ENCODE peak calls at places on chromosomes 5 and 9, in ten cellular contexts. One of them, this sample, is unnamed.

GRCh38 chr5:172104801-172105701 is 83.0 kb downstream of the STK10 start:
- DNase-seq in BJ: no peak
- DNase-seq in NCI-H2029 treated with DMSO at 0.1 percent for 48 hours: no peak
- DNase-seq in stimulated activated CD4-positive, alpha-beta T cell treated with anti-CD3 and anti-CD28 coated beads, Interleukin-4, amount 100 ng/mL, for 24 hours: no peak
- DNase-seq in NCI-H1092 treated with DMSO at 0.1 percent for 48 hours: no peak
- DNase-seq in WTC11: no peak
- DNase-seq in iris pigment epithelial cell: no peak
- DNase-seq in SW 1271: no peak
- DNase-seq in EL: no peak
- DNase-seq in C1 segment of cervical spinal cord: no peak
- DNase-seq in this sample: no peak

GRCh38 chr5:133307275-133307674 is 255.5 kb downstream of the HSPA4 start:
- DNase-seq in iris pigment epithelial cell: no peak
- DNase-seq in NCI-H2029 treated with DMSO at 0.1 percent for 48 hours: no peak
- DNase-seq in stimulated activated CD4-positive, alpha-beta T cell treated with anti-CD3 and anti-CD28 coated beads, Interleukin-4, amount 100 ng/mL, for 24 hours: no peak
- DNase-seq in C1 segment of cervical spinal cord: no peak
- DNase-seq in NCI-H1092 treated with DMSO at 0.1 percent for 48 hours: no peak
- DNase-seq in WTC11: no peak
- DNase-seq in EL: no peak
- DNase-seq in BJ: no peak
- DNase-seq in SW 1271: no peak
- DNase-seq in this sample: no peak

GRCh38 chr9:114164191-114164794 is 9.0 kb downstream of the COL27A1 start:
- DNase-seq in EL: no peak
- DNase-seq in NCI-H2029 treated with DMSO at 0.1 percent for 48 hours: no peak
- DNase-seq in WTC11: no peak
- DNase-seq in SW 1271: no peak
- DNase-seq in C1 segment of cervical spinal cord: no peak
- DNase-seq in BJ: no peak
- DNase-seq in NCI-H1092 treated with DMSO at 0.1 percent for 48 hours: no peak
- DNase-seq in stimulated activated CD4-positive, alpha-beta T cell treated with anti-CD3 and anti-CD28 coated beads, Interleukin-4, amount 100 ng/mL, for 24 hours: no peak
- DNase-seq in iris pigment epithelial cell: no peak
- DNase-seq in this sample: no peak

GRCh38 chr5:137858223-137858916 is 9.3 kb upstream of the MYOT start:
- DNase-seq in C1 segment of cervical spinal cord: no peak
- DNase-seq in BJ: no peak
- DNase-seq in SW 1271: no peak
- DNase-seq in WTC11: no peak
- DNase-seq in NCI-H1092 treated with DMSO at 0.1 percent for 48 hours: no peak
- DNase-seq in stimulated activated CD4-positive, alpha-beta T cell treated with anti-CD3 and anti-CD28 coated beads, Interleukin-4, amount 100 ng/mL, for 24 hours: no peak
- DNase-seq in EL: peak
- DNase-seq in iris pigment epithelial cell: peak
- DNase-seq in NCI-H2029 treated with DMSO at 0.1 percent for 48 hours: no peak
- DNase-seq in this sample: no peak

GRCh38 chr5:108769352-108769751 is 21.7 kb downstream of the FER start:
- DNase-seq in BJ: no peak
- DNase-seq in C1 segment of cervical spinal cord: no peak
- DNase-seq in SW 1271: no peak
- DNase-seq in EL: no peak
- DNase-seq in iris pigment epithelial cell: no peak
- DNase-seq in NCI-H2029 treated with DMSO at 0.1 percent for 48 hours: no peak
- DNase-seq in WTC11: no peak
- DNase-seq in stimulated activated CD4-positive, alpha-beta T cell treated with anti-CD3 and anti-CD28 coated beads, Interleukin-4, amount 100 ng/mL, for 24 hours: no peak
- DNase-seq in NCI-H1092 treated with DMSO at 0.1 percent for 48 hours: no peak
- DNase-seq in this sample: no peak

GRCh38 chr9:77210116-77210515 is 32.8 kb downstream of the VPS13A start:
- DNase-seq in EL: peak
- DNase-seq in C1 segment of cervical spinal cord: no peak
- DNase-seq in NCI-H2029 treated with DMSO at 0.1 percent for 48 hours: no peak
- DNase-seq in BJ: no peak
- DNase-seq in NCI-H1092 treated with DMSO at 0.1 percent for 48 hours: no peak
- DNase-seq in SW 1271: no peak
- DNase-seq in WTC11: peak
- DNase-seq in stimulated activated CD4-positive, alpha-beta T cell treated with anti-CD3 and anti-CD28 coated beads, Interleukin-4, amount 100 ng/mL, for 24 hours: no peak
- DNase-seq in iris pigment epithelial cell: peak
- DNase-seq in this sample: no peak

GRCh38 chr5:151298465-151298864 is 5.1 kb downstream of the SLC36A3 start:
- DNase-seq in NCI-H1092 treated with DMSO at 0.1 percent for 48 hours: no peak
- DNase-seq in WTC11: no peak
- DNase-seq in BJ: no peak
- DNase-seq in SW 1271: no peak
- DNase-seq in C1 segment of cervical spinal cord: no peak
- DNase-seq in iris pigment epithelial cell: peak
- DNase-seq in stimulated activated CD4-positive, alpha-beta T cell treated with anti-CD3 and anti-CD28 coated beads, Interleukin-4, amount 100 ng/mL, for 24 hours: no peak
- DNase-seq in EL: no peak
- DNase-seq in NCI-H2029 treated with DMSO at 0.1 percent for 48 hours: no peak
- DNase-seq in this sample: no peak

GRCh38 chr9:134007571-134007970 is 15.4 kb upstream of the VAV2 start:
- DNase-seq in SW 1271: no peak
- DNase-seq in C1 segment of cervical spinal cord: no peak
- DNase-seq in iris pigment epithelial cell: no peak
- DNase-seq in stimulated activated CD4-positive, alpha-beta T cell treated with anti-CD3 and anti-CD28 coated beads, Interleukin-4, amount 100 ng/mL, for 24 hours: no peak
- DNase-seq in BJ: no peak
- DNase-seq in NCI-H1092 treated with DMSO at 0.1 percent for 48 hours: no peak
- DNase-seq in WTC11: no peak
- DNase-seq in EL: no peak
- DNase-seq in NCI-H2029 treated with DMSO at 0.1 percent for 48 hours: no peak
- DNase-seq in this sample: no peak

GRCh38 chr9:72836790-72837189 is 116.1 kb downstream of the ALDH1A1 start:
- DNase-seq in SW 1271: no peak
- DNase-seq in BJ: no peak
- DNase-seq in iris pigment epithelial cell: no peak
- DNase-seq in stimulated activated CD4-positive, alpha-beta T cell treated with anti-CD3 and anti-CD28 coated beads, Interleukin-4, amount 100 ng/mL, for 24 hours: no peak
- DNase-seq in EL: no peak
- DNase-seq in NCI-H1092 treated with DMSO at 0.1 percent for 48 hours: no peak
- DNase-seq in C1 segment of cervical spinal cord: no peak
- DNase-seq in NCI-H2029 treated with DMSO at 0.1 percent for 48 hours: no peak
- DNase-seq in WTC11: no peak
- DNase-seq in this sample: no peak

GRCh38 chr5:107487056-107487461 is 183.7 kb downstream of the EFNA5 start:
- DNase-seq in NCI-H1092 treated with DMSO at 0.1 percent for 48 hours: no peak
- DNase-seq in EL: no peak
- DNase-seq in NCI-H2029 treated with DMSO at 0.1 percent for 48 hours: no peak
- DNase-seq in iris pigment epithelial cell: peak
- DNase-seq in BJ: no peak
- DNase-seq in SW 1271: no peak
- DNase-seq in stimulated activated CD4-positive, alpha-beta T cell treated with anti-CD3 and anti-CD28 coated beads, Interleukin-4, amount 100 ng/mL, for 24 hours: no peak
- DNase-seq in C1 segment of cervical spinal cord: no peak
- DNase-seq in WTC11: no peak
- DNase-seq in this sample: no peak

GRCh38 chr9:112531666-112532282 is 45.1 kb downstream of the KIAA1958 start:
- DNase-seq in NCI-H2029 treated with DMSO at 0.1 percent for 48 hours: no peak
- DNase-seq in EL: peak
- DNase-seq in SW 1271: no peak
- DNase-seq in C1 segment of cervical spinal cord: no peak
- DNase-seq in NCI-H1092 treated with DMSO at 0.1 percent for 48 hours: no peak
- DNase-seq in WTC11: no peak
- DNase-seq in iris pigment epithelial cell: peak
- DNase-seq in BJ: no peak
- DNase-seq in stimulated activated CD4-positive, alpha-beta T cell treated with anti-CD3 and anti-CD28 coated beads, Interleukin-4, amount 100 ng/mL, for 24 hours: no peak
- DNase-seq in this sample: no peak

GRCh38 chr5:145811834-145812625 is 23.1 kb downstream of the PRELID2 start:
- DNase-seq in C1 segment of cervical spinal cord: no peak
- DNase-seq in NCI-H1092 treated with DMSO at 0.1 percent for 48 hours: peak
- DNase-seq in NCI-H2029 treated with DMSO at 0.1 percent for 48 hours: peak
- DNase-seq in SW 1271: peak
- DNase-seq in iris pigment epithelial cell: peak
- DNase-seq in stimulated activated CD4-positive, alpha-beta T cell treated with anti-CD3 and anti-CD28 coated beads, Interleukin-4, amount 100 ng/mL, for 24 hours: no peak
- DNase-seq in BJ: no peak
- DNase-seq in WTC11: no peak
- DNase-seq in EL: peak
- DNase-seq in this sample: no peak

GRCh38 chr5:125634242-125634835 is 788.9 kb upstream of the GRAMD2B start:
- DNase-seq in NCI-H1092 treated with DMSO at 0.1 percent for 48 hours: peak
- DNase-seq in NCI-H2029 treated with DMSO at 0.1 percent for 48 hours: no peak
- DNase-seq in WTC11: no peak
- DNase-seq in C1 segment of cervical spinal cord: no peak
- DNase-seq in stimulated activated CD4-positive, alpha-beta T cell treated with anti-CD3 and anti-CD28 coated beads, Interleukin-4, amount 100 ng/mL, for 24 hours: no peak
- DNase-seq in SW 1271: no peak
- DNase-seq in EL: no peak
- DNase-seq in BJ: no peak
- DNase-seq in iris pigment epithelial cell: no peak
- DNase-seq in this sample: no peak